ENCODE peak calls at places on chromosomes 12 and 14, in four cellular contexts. Y is fibroblast of villous mesenchyme; P is activated CD4-positive, alpha-beta T cell treated with anti-CD3 and anti-CD28 coated beads for 1 hour; K is fibroblast of the conjunctiva. G is an unnamed sample.

GRCh38 chr12:43856932-43857331 is 21.1 kb downstream of the TMEM117 start:
- DNase-seq in Y (no peak), P (no peak), K (no peak), G (no peak)

GRCh38 chr12:232731-233614 is 19.0 kb upstream of the SLC6A12 start:
- DNase-seq in Y (no peak), P (no peak), K (no peak), G (no peak)

GRCh38 chr12:12608557-12608957 is 3.1 kb upstream of the CREBL2 start:
- DNase-seq in Y (no peak), P (no peak), K (no peak), G (no peak)

GRCh38 chr12:93079271-93079670 is 150.2 kb upstream of the EEA1 start:
- DNase-seq in Y (no peak), P (no peak), K (no peak), G (no peak)

GRCh38 chr14:74324945-74325361 is 22.2 kb upstream of the ABCD4 start:
- DNase-seq in Y (peak), P (no peak), K (peak), G (no peak)

GRCh38 chr14:74566174-74567125 is 45.6 kb downstream of the LTBP2 start:
- DNase-seq in Y (peak), P (no peak), K (no peak), G (no peak)

GRCh38 chr12:25960176-25960575 is 1.7 kb downstream of the RASSF8 start:
- DNase-seq in Y (peak), P (no peak), K (no peak), G (no peak)

GRCh38 chr12:46472893-46473633 is 100.5 kb upstream of the SLC38A2 start:
- DNase-seq in Y (peak), P (no peak), K (no peak), G (no peak)

GRCh38 chr14:101255765-101256125 is 305.6 kb upstream of the DIO3 start:
- DNase-seq in Y (no peak), P (no peak), K (no peak), G (no peak)

GRCh38 chr12:6215932-6216494 is 15.8 kb downstream of the CD9 start:
- DNase-seq in Y (peak), P (no peak), K (peak), G (no peak)

GRCh38 chr12:75660107-75660530 is 148.7 kb upstream of the KRR1 start:
- DNase-seq in Y (peak), P (no peak), K (no peak), G (no peak)

GRCh38 chr12:109736552-109737108 is 23.0 kb downstream of the FAM222A start:
- DNase-seq in Y (peak), P (no peak), K (peak), G (peak)